ENCODE peak calls at places on chromosomes 1 and 21, in eight cellular contexts. Y, S, T, C, M, G, D and W are unnamed samples. For H3K4me1, the result is how much of the 10 kb centered on the place peaks cover.

GRCh38 chr1:116066868-116067563 is 44.2 kb upstream of the MAB21L3 start:
- DNase-seq in T (peak), D (no peak), Y (no peak), C (no peak), S (no peak), G (no peak), M (no peak), W (no peak)

GRCh38 chr1:43817304-43817939 is 110.1 kb downstream of the ST3GAL3 start:
- DNase-seq in C (no peak), D (no peak), Y (no peak), G (no peak), M (no peak), T (no peak), S (no peak), W (no peak)

GRCh38 chr1:164660415-164661174 is 101.6 kb downstream of the PBX1 start:
- DNase-seq in C (no peak), Y (no peak), D (peak), M (no peak), T (peak), S (no peak), G (no peak), W (peak)

GRCh38 chr1:160774886-160775719 is 20.9 kb upstream of the LY9 start:
- DNase-seq in C (no peak), M (no peak), T (no peak), G (no peak), D (no peak), Y (no peak), S (no peak), W (peak)

GRCh38 chr1:51644533-51645197 is 27.8 kb downstream of the OSBPL9 start:
- DNase-seq in S (no peak), M (peak), Y (no peak), C (peak), T (peak), D (no peak), G (peak), W (peak)

GRCh38 chr1:223207293-223208066 is 64.4 kb upstream of the TLR5 start:
- DNase-seq in S (no peak), G (no peak), Y (no peak), C (no peak), T (peak), D (no peak), M (no peak), W (no peak)

GRCh38 chr1:87226341-87226760 is 102.3 kb upstream of the LMO4 start:
- DNase-seq in C (peak), M (peak), T (peak), D (no peak), G (peak), S (peak), Y (peak), W (peak)

GRCh38 chr1:53548031-53548491 is 88.9 kb downstream of the DMRTB1 start:
- DNase-seq in Y (no peak), G (no peak), T (no peak), S (no peak), C (peak), M (no peak), D (no peak), W (no peak)

GRCh38 chr1:154999651-155000474 is 2.7 kb upstream of the ZBTB7B start:
- DNase-seq in T (no peak), S (peak), G (no peak), C (peak), M (peak), D (no peak), Y (no peak), W (peak)

GRCh38 chr1:41687007-41687406 is 202.5 kb upstream of the EDN2 start:
- DNase-seq in Y (no peak), C (no peak), T (no peak), D (no peak), S (no peak), M (no peak), G (no peak), W (no peak)

GRCh38 chr1:212721388-212722247 is 22.0 kb upstream of the BATF3 start:
- DNase-seq in T (peak), S (no peak), M (peak), D (no peak), G (no peak), C (no peak), Y (no peak), W (peak)

GRCh38 chr1:51750729-51751128 is 127.8 kb downstream of the NRDC start:
- DNase-seq in S (no peak), D (no peak), G (no peak), C (no peak), Y (no peak), M (no peak), T (peak), W (peak)

GRCh38 chr1:110770832-110771231 is 96.1 kb upstream of the KCNA3 start:
- DNase-seq in C (no peak), S (no peak), M (no peak), T (no peak), Y (no peak), G (no peak), D (no peak), W (peak)

GRCh38 chr1:53652441-53653199 is 86.3 kb downstream of the GLIS1 start:
- DNase-seq in D (no peak), G (no peak), S (no peak), C (no peak), T (no peak), Y (no peak), M (no peak), W (no peak)

GRCh38 chr1:61639218-61639617 is 85.7 kb downstream of the TM2D1 start:
- DNase-seq in T (peak), Y (no peak), M (no peak), D (no peak), G (no peak), C (no peak), S (no peak), W (no peak)

GRCh38 chr1:226497276-226497833 is 51.2 kb upstream of the STUM start:
- DNase-seq in C (no peak), T (no peak), Y (no peak), M (no peak), S (no peak), D (no peak), G (no peak), W (peak)

GRCh38 chr21:36079010-36079649 is 9.3 kb downstream of the CBR1 start:
- DNase-seq in Y (no peak), G (no peak), S (no peak), D (peak), M (no peak), C (no peak), T (no peak), W (no peak)

GRCh38 chr1:11948822-11949458 is 14.4 kb downstream of the PLOD1 start:
- DNase-seq in T (peak), D (no peak), M (peak), Y (no peak), G (no peak), S (no peak), C (no peak), W (peak)

GRCh38 chr1:2239384-2239985 is 11.4 kb downstream of the SKI start:
- DNase-seq in M (no peak), D (no peak), T (no peak), G (no peak), Y (no peak), C (no peak), S (no peak), W (no peak)

GRCh38 chr1:10761503-10762152 is 34.8 kb downstream of the CASZ1 start:
- DNase-seq in C (no peak), M (peak), T (no peak), D (no peak), Y (no peak), G (no peak), S (no peak), W (peak)
- H3K4me1 ChIP-seq in C (under half), M (under half), T (under half), D (under half), Y (under half), G (half or more), S (under half), W (under half)

GRCh38 chr21:42234026-42234425 is 15.1 kb downstream of the ABCG1 start:
- DNase-seq in M (no peak), Y (no peak), T (no peak), G (no peak), D (no peak), C (no peak), S (no peak), W (no peak)

GRCh38 chr21:42233067-42233981 is 14.4 kb downstream of the ABCG1 start:
- DNase-seq in T (peak), D (peak), Y (peak), C (peak), S (no peak), M (peak), G (peak), W (peak)

GRCh38 chr21:42236014-42236413 is 17.1 kb downstream of the ABCG1 start:
- DNase-seq in Y (no peak), G (no peak), S (peak), D (no peak), T (no peak), C (no peak), M (no peak), W (no peak)

GRCh38 chr21:42235593-42235992 is 16.7 kb downstream of the ABCG1 start:
- DNase-seq in G (no peak), Y (no peak), M (peak), D (peak), C (no peak), T (no peak), S (no peak), W (no peak)

DNA sequence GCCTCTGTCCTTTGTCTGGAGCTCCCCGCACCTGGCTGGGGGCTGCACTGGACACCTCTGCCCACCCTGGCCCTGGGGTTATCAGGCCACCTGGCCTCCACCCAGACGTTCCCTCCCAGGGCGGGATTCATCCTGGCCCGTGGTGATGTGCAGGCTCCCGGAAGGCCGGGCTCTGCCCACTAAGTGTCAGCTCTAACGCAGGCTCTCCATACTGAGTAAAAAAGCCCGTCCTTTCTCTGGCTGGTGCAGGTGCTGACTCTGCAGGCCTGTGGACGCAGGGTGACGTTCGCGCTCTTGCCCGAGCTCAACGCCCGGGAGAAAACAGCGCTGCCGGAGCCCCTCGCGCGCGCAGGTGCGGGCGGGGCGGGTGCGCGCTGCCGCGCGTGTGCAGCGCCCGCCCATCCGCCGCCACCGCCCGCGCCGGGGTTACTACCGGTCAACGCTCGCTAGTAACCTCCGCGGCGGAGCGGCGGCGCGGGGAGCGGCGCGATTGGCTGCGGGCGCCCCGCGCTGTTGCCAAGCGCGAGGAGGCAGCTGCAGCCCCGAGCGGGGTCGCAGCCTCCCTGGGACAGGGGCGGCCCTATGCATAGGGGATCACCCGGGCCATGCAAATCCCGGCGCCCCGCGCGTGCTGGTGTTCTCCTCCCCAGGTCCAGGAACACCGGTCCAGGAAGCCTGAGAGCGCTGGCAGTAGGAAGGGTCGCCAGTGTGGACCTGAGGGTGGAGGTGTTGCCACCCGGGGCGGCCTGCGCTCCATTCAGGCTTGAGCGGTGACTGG is 15.7 kb downstream of the ABCG1 start:
- DNase-seq in C (peak), D (peak), T (peak), G (no peak), Y (no peak), S (peak), M (peak), W (peak)
- H3K4me1 ChIP-seq in C (under half), D (half or more), T (under half), G (half or more), Y (under half), S (under half), M (under half), W (under half)

DNA sequence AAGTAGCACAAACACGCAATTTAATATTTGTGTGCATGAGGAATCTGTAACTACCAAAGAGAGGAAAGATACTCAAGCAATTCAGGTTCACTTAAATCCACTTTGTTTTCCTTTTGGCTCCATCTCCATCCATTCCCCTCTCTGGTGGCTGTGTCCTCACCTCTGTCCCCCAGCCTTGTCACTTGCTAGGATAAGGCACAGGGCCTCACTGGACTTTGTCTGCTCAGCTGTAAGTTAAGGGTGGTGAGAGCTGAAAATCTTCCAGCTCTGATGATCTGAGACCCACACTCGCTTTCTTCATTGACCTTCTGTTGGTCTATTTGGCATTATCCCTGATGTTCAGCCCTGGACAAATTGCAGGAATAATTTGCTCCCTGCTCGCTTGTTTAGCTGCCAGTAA is 56.5 kb downstream of the RHOU start:
- DNase-seq in G (no peak), C (no peak), Y (no peak), S (no peak), M (no peak), T (no peak), D (no peak), W (no peak)
- H3K4me1 ChIP-seq in G (under half), C (under half), Y (under half), S (under half), M (under half), T (under half), D (under half), W (under half)

DNA sequence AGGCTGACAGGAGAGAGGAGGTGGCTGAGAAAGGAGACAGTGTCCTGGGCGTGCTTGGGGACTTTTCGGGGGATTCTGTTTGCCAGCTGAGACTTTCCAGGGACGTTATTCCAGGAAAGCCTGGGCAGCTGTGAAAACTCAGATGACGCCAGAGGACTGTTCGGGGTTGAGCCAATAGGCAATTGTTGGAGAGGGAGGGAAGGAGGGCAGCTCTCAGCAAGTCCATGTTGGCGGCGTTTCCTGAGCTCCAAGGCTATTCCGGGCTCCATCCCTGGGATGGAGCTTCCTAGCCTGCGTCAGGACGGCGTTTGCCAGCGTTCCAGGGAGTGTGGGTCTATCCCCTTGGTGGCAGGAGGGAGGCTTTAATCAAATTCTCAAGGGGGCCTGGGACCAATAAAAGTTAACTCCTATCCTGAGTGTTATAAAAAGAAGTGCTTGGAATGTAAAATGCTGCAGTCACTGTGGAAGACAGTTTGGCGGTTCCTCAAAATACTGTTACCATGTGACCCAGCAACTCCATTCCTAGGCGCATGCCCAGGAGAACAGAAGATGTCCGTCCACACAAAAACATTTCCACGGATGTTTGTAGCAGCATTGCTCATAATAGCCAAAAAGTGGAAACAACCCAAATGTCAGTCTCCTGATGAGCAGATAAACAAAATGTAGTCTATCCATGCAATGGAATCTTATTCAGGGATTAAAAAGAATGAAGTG is 15.2 kb downstream of the SLC27A3 start:
- DNase-seq in C (peak), G (peak), Y (no peak), D (no peak), S (peak), T (peak), M (peak), W (no peak)
- H3K4me1 ChIP-seq in C (under half), G (under half), Y (under half), D (under half), S (under half), T (under half), M (under half), W (under half)

GRCh38 chr1:66335125-66335524 is 198.8 kb upstream of the SGIP1 start:
- DNase-seq in S (no peak), M (peak), G (no peak), C (no peak), T (no peak), D (peak), Y (no peak), W (no peak)

GRCh38 chr1:66337249-66337648 is 196.7 kb upstream of the SGIP1 start:
- DNase-seq in M (no peak), C (no peak), G (no peak), Y (no peak), D (no peak), S (no peak), T (no peak), W (no peak)

GRCh38 chr1:66335859-66336640 is 197.9 kb upstream of the SGIP1 start:
- DNase-seq in Y (peak), G (peak), S (no peak), M (peak), D (peak), T (peak), C (no peak), W (no peak)

GRCh38 chr1:66334311-66334710 is 199.6 kb upstream of the SGIP1 start:
- DNase-seq in M (peak), C (no peak), D (peak), G (no peak), T (no peak), S (no peak), Y (no peak), W (no peak)

DNA sequence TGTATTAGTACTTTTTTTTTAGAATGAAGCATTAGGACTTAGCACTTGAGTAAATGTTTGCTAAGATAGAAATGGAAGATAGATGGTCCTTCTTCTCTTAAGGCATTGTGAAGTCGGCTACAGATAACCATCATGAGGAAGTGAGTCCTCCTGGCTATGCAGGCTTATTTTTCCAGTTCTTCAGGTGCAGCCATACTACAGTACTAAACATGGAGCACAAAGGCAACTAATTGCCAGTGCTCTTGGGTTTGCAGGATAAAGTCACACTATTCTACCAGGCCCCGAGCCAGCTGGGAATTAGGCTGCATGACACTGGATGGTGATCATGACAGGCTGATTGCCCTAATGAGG is 197.3 kb upstream of the SGIP1 start:
- DNase-seq in G (no peak), D (no peak), M (no peak), Y (no peak), T (no peak), C (no peak), S (no peak), W (no peak)
- H3K4me1 ChIP-seq in G (half or more), D (half or more), M (half or more), Y (under half), T (under half), C (under half), S (under half), W (under half)

DNA sequence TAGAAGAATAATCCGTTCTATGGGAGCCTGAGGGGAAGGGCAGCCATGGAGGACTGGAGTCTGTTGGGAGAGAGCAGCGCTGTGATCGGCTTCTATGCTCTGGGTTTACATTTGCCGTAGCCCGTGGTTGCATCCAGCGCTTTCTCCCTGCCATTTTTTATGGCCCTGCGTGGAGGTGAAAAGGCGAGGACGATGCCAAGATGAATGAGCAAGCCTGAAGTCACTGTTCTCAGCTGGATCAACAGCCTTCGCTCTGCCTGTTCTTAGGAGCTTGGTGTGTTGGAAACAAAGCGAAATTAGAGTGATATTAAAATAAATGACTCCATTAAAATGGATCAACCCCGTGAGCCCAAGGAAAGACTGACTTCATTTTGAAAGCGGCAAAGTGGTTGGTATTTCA is 120.2 kb downstream of the KCNJ6 start:
- DNase-seq in C (no peak), M (no peak), S (no peak), T (no peak), Y (no peak), G (no peak), D (no peak), W (peak)
- H3K4me1 ChIP-seq in C (under half), M (under half), S (under half), T (under half), Y (under half), G (under half), D (under half), W (under half)